ENCODE peak calls at places on chromosomes 5 and 9, in five cellular contexts. O, X, E, V and J are unnamed samples.
A peak's percentile ranks its signal among the peaks of the same experiment; 100 is the strongest.

GRCh38 chr9:83670381-83670780 is 37.4 kb downstream of the UBQLN1 start:
- DNase-seq in X (no peak), V (no peak), E (no peak), O (no peak), J (no peak)

GRCh38 chr5:124697912-124698690 is 48.3 kb downstream of the ZNF608 start:
- DNase-seq in V (peak; percentile 43), X (no peak), E (peak; percentile 31), O (peak; percentile 39), J (no peak)

GRCh38 chr5:136364307-136364706 is 1.0 kb downstream of the TRPC7 start:
- DNase-seq in O (peak; percentile 18), V (no peak), X (no peak), E (no peak), J (no peak)

GRCh38 chr5:81422671-81423070 is 28.7 kb upstream of the ACOT12 start:
- DNase-seq in O (no peak), E (no peak), X (no peak), V (peak; percentile 96), J (no peak)

GRCh38 chr9:34179528-34180138 is 790 bp downstream of the UBAP1 start:
- DNase-seq in X (no peak), V (peak; percentile 87), O (no peak), E (no peak), J (no peak)

GRCh38 chr9:121305269-121305994 is 37.5 kb downstream of the GSN start:
- DNase-seq in V (no peak), E (peak; percentile 80), O (no peak), X (no peak), J (no peak)

GRCh38 chr5:109853362-109853761 is 163.6 kb downstream of the MAN2A1 start:
- DNase-seq in V (no peak), O (no peak), E (no peak), X (no peak), J (no peak)

GRCh38 chr5:142506756-142507155 is 179.1 kb downstream of the FGF1 start:
- DNase-seq in O (no peak), V (peak; percentile 32), X (no peak), E (peak; percentile 13), J (no peak)

GRCh38 chr9:117744856-117745389 is 40.7 kb downstream of the TLR4 start:
- DNase-seq in X (peak; percentile 36), E (no peak), O (peak; percentile 67), V (no peak), J (peak; percentile 17)

GRCh38 chr5:28808967-28809810 is 1770.8 kb upstream of the CDH9 start:
- DNase-seq in E (no peak), X (no peak), V (no peak), O (no peak), J (no peak)

GRCh38 chr5:78778538-78778937 is 130.0 kb upstream of the LHFPL2 start:
- DNase-seq in E (no peak), O (no peak), X (no peak), V (peak; percentile 92), J (no peak)

GRCh38 chr5:530556-530955 is 6.3 kb upstream of the SLC9A3 start:
- DNase-seq in E (no peak), X (no peak), V (no peak), O (no peak), J (no peak)

GRCh38 chr5:142290574-142291299 is 34.1 kb downstream of the SPRY4 start:
- DNase-seq in O (peak; percentile 36), V (peak; percentile 14), E (no peak), X (no peak), J (peak; percentile 64)

GRCh38 chr5:80216753-80217596 is 38.9 kb downstream of the SERINC5 start:
- DNase-seq in O (peak; percentile 31), E (peak; percentile 84), V (no peak), X (no peak), J (no peak)

GRCh38 chr5:76604838-76605237 is 18.4 kb downstream of the F2RL2 start:
- DNase-seq in O (no peak), V (peak; percentile 71), X (no peak), E (no peak), J (no peak)

GRCh38 chr9:133120343-133121199 is 469 bp downstream of the RALGDS start:
- DNase-seq in V (no peak), X (no peak), O (no peak), E (no peak), J (no peak)

GRCh38 chr9:124342946-124343485 is 72.2 kb downstream of the PSMB7 start:
- DNase-seq in O (peak; percentile 75), E (peak; percentile 22), X (no peak), V (peak; percentile 93), J (no peak)

GRCh38 chr5:116502616-116503015 is 72.0 kb downstream of the SEMA6A start:
- DNase-seq in E (no peak), O (no peak), X (no peak), V (peak; percentile 69), J (no peak)

GRCh38 chr5:132439521-132440206 is 50.9 kb downstream of the IRF1 start:
- DNase-seq in X (no peak), O (no peak), E (peak; percentile 79), V (peak; percentile 94), J (no peak)

GRCh38 chr9:32581512-32582143 is 8.7 kb upstream of the NDUFB6 start:
- DNase-seq in V (peak; percentile 73), X (no peak), E (peak; percentile 21), O (peak; percentile 67), J (no peak)

GRCh38 chr9:87524061-87524460 is 26.4 kb downstream of the DAPK1 start:
- DNase-seq in O (no peak), X (no peak), V (no peak), E (no peak), J (no peak)

GRCh38 chr5:160774646-160775313 is 77.2 kb downstream of the ATP10B start:
- DNase-seq in O (peak; percentile 68), E (no peak), X (no peak), V (no peak), J (no peak)

GRCh38 chr9:38061326-38061947 is 7.6 kb downstream of the SHB start:
- DNase-seq in X (no peak), E (no peak), O (no peak), V (no peak), J (no peak)

GRCh38 chr5:37776826-37777225 is 63.0 kb downstream of the GDNF start:
- DNase-seq in V (peak; percentile 26), X (no peak), E (no peak), O (no peak), J (no peak)

GRCh38 chr5:179914032-179914755 is 6.5 kb upstream of the TBC1D9B start:
- DNase-seq in V (peak; percentile 28), E (no peak), O (no peak), X (no peak), J (no peak)

GRCh38 chr9:16068476-16068875 is 515.6 kb downstream of the CCDC171 start:
- DNase-seq in X (no peak), E (no peak), O (no peak), V (peak; percentile 85), J (no peak)

GRCh38 chr5:180633283-180634177 is 15.9 kb downstream of the FLT4 start:
- DNase-seq in X (no peak), E (no peak), O (no peak), V (no peak), J (no peak)

GRCh38 chr5:54226215-54226614 is 84.2 kb downstream of the ARL15 start:
- DNase-seq in X (no peak), O (no peak), V (no peak), E (no peak), J (no peak)

GRCh38 chr5:123036391-123037103 is at the start of gene PPIC:
- DNase-seq in X (peak; percentile 84), V (peak; percentile 81), O (peak; percentile 77), E (peak; percentile 88), J (peak; percentile 49)

GRCh38 chr5:114780290-114780689 is 389.4 kb downstream of the TRIM36 start:
- DNase-seq in X (no peak), O (no peak), E (no peak), V (no peak), J (no peak)

GRCh38 chr5:114782217-114782616 is 387.5 kb downstream of the TRIM36 start:
- DNase-seq in E (no peak), V (no peak), O (no peak), X (no peak), J (no peak)

DNA sequence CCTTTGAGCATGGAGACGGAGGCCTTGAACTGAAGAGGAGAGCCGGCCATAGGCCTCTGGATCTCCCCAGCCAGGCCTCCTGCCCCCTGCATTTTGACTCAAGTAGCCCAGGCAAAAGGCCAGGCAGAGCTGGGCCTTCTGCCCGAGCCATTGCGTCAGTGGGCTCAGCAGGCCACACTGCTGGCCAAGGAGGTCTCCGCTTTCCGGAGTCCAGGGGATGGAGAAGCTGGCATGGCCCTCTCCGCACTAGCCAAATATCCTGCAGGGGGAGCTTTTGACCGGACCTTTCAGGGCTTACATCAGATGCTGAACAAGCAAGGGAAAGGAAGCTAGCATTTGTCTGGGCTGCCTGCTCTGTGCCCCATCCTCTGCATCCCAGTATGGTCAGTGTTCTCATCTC is 386.8 kb downstream of the TRIM36 start:
- DNase-seq in O (peak; percentile 20), E (peak; percentile 32), V (no peak), X (peak; percentile 57), J (no peak)
- TF ChIP-seq CTCF in O (peak; percentile 40), E (peak; percentile 17), V (no peak), X (no peak), J (no peak)

DNA sequence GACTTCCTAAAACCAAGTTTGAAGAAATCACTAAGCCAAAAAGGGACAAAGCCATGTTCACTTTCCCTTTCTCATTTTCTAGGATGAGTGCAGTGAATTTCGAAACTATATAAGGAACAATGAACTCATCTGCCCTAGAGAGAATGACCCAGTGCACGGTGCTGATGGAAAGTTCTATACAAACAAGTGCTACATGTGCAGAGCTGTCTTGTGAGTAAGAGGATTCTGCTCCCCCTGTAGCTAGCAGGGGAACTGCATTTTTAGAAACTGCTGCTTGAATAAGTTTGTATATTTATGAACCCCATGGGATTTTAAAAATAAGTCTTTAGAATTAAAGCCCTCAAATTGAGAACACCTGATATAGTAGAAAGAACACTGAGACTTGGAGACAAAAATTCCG is 42.7 kb upstream of the SPINK14 start:
- DNase-seq in O (no peak), V (peak; percentile 19), X (no peak), E (no peak), J (no peak)
- TF ChIP-seq CTCF in O (peak; percentile 21), V (peak; percentile 43), X (no peak), E (peak; percentile 16), J (no peak)

GRCh38 chr9:882416-882931 is 41.0 kb downstream of the DMRT1 start:
- DNase-seq in X (no peak), V (no peak), O (no peak), E (no peak), J (no peak)
- TF ChIP-seq CTCF in X (no peak), V (no peak), O (peak; percentile 40), E (no peak), J (peak; percentile 2)

DNA sequence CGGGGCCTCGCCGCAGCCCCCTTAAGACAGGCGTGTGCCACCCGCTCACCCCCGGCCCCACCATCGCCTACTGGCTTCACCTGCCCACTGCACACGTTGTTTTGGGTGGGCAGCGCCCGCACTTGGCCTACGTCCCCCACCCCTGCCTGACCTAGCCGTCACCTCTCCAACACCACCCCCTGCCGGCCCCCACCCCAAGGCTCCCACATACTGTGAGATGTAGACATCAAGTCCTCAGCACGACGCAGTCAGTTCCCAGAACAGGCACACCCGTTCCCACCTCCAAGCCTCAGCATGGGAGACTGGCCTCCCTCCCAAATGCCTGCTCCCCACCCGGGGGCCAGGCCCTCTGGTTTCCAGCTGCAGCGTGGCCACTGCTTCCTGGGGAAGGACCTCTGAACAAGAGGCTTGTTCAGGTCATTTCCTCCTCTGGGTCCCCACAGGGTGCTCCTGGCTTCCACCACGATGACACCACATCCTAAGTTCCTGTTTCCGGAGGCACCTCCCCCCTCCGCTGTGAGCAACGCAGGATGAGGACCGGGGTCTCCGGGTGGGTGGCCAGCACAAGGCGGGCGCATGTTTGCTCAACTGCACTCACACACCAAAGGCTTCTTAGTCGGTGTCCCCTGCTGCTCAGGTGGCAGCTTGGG is 11.3 kb downstream of the DBN1 start:
- DNase-seq in V (no peak), O (no peak), E (peak; percentile 65), X (no peak), J (no peak)
- TF ChIP-seq CTCF in V (no peak), O (no peak), E (no peak), X (no peak), J (no peak)

GRCh38 chr5:113123563-113123962 is 147.0 kb downstream of the DCP2 start:
- DNase-seq in V (no peak), X (no peak), E (no peak), O (peak; percentile 44), J (no peak)
- TF ChIP-seq CTCF in V (peak; percentile 13), X (peak; percentile 13), E (peak; percentile 32), O (peak; percentile 56), J (peak; percentile 14)